ENCODE peak calls at places on chromosomes 11 and 22, in four cellular contexts. One of them, this sample, is unnamed.

GRCh38 chr11:15563054-15563453 is 448.3 kb downstream of the INSC start:
- DNase-seq in cardiac muscle cell: no peak
- DNase-seq in fibroblast of lung: no peak
- DNase-seq in upper lobe of right lung: no peak
- DNase-seq in this sample: no peak

GRCh38 chr11:19652976-19653375 is 59.7 kb upstream of the NAV2 start:
- DNase-seq in cardiac muscle cell: peak
- DNase-seq in fibroblast of lung: no peak
- DNase-seq in upper lobe of right lung: no peak
- DNase-seq in this sample: no peak

GRCh38 chr11:35618497-35619029 is 303 bp downstream of the FJX1 start:
- DNase-seq in cardiac muscle cell: peak
- DNase-seq in fibroblast of lung: peak
- DNase-seq in upper lobe of right lung: peak
- DNase-seq in this sample: peak

GRCh38 chr11:103811870-103812509 is 224.4 kb upstream of the DDI1 start:
- DNase-seq in cardiac muscle cell: no peak
- DNase-seq in fibroblast of lung: no peak
- DNase-seq in upper lobe of right lung: no peak
- DNase-seq in this sample: no peak

GRCh38 chr11:46265764-46266163 is 11.7 kb upstream of the CREB3L1 start:
- DNase-seq in cardiac muscle cell: no peak
- DNase-seq in fibroblast of lung: no peak
- DNase-seq in upper lobe of right lung: no peak
- DNase-seq in this sample: no peak

GRCh38 chr22:36977401-36977861 is 41.8 kb downstream of the TST start:
- DNase-seq in cardiac muscle cell: peak
- DNase-seq in fibroblast of lung: no peak
- DNase-seq in upper lobe of right lung: peak
- DNase-seq in this sample: no peak

GRCh38 chr22:38873469-38874411 is 1.7 kb upstream of the CBX6 start:
- DNase-seq in cardiac muscle cell: no peak
- DNase-seq in fibroblast of lung: no peak
- DNase-seq in upper lobe of right lung: no peak
- DNase-seq in this sample: no peak

GRCh38 chr11:47572715-47573255 is 6.0 kb downstream of the KBTBD4 start:
- DNase-seq in cardiac muscle cell: no peak
- DNase-seq in fibroblast of lung: no peak
- DNase-seq in upper lobe of right lung: peak
- DNase-seq in this sample: no peak

GRCh38 chr11:43959321-43959995 is 17.0 kb downstream of the C11orf96 start:
- DNase-seq in cardiac muscle cell: no peak
- DNase-seq in fibroblast of lung: no peak
- DNase-seq in upper lobe of right lung: no peak
- DNase-seq in this sample: no peak

DNA sequence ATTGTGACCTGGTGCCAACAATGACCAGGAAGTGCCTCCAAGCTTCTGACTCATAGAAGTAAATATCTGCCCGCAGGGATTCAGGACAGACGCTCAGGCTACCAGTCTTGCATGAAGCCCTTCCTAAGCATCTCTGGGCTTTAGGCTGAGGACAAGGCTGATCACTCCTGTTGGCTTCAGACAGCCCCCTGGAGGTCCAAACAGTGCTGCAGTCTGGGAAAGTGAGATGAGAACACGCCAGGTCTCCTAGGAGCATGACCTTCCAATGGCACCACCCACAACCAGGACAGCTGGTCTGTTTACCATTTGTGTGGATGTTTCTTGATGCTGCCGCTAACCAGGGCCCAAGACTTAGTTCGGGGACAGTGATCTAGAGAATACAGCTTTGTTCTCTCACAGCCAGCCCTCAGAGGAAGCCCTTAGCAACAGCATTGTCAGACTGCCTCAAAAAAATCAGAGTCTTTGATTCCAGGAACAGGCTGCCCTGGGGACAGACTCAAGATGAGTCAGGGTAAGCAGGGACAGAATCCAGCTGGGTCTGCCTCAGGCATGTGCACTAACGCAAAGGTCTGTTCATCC is 111.2 kb downstream of the ZNF280B start:
- DNase-seq in cardiac muscle cell: no peak
- DNase-seq in fibroblast of lung: no peak
- DNase-seq in upper lobe of right lung: no peak
- DNase-seq in this sample: no peak
- TF ChIP-seq CTCF in cardiac muscle cell: peak
- TF ChIP-seq CTCF in fibroblast of lung: no peak
- TF ChIP-seq CTCF in upper lobe of right lung: no peak
- TF ChIP-seq CTCF in this sample: no peak

DNA sequence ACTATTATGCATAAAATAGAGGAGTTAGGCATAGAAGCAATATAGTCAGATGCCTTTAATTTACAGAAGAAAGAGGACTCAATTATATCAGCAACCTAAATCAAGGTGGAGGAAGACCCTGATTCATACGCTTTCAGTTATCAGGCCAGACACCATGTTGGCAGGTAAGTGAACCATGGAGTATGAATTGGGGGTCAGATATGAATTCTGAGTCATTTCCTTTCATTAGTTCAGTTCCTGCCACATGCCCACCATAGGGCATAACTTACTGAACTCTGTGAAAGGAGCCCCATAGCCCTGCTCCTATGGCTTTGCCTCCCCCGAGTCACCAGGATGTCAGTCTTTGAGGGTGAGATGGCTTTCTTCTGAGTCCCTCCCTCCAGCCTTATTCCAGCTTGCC is 15.1 kb downstream of the PATE2 start:
- DNase-seq in cardiac muscle cell: no peak
- DNase-seq in fibroblast of lung: no peak
- DNase-seq in upper lobe of right lung: no peak
- DNase-seq in this sample: no peak
- H3K27ac ChIP-seq in cardiac muscle cell: no peak
- H3K27ac ChIP-seq in fibroblast of lung: no peak
- H3K27ac ChIP-seq in upper lobe of right lung: no peak
- H3K27ac ChIP-seq in this sample: no peak

DNA sequence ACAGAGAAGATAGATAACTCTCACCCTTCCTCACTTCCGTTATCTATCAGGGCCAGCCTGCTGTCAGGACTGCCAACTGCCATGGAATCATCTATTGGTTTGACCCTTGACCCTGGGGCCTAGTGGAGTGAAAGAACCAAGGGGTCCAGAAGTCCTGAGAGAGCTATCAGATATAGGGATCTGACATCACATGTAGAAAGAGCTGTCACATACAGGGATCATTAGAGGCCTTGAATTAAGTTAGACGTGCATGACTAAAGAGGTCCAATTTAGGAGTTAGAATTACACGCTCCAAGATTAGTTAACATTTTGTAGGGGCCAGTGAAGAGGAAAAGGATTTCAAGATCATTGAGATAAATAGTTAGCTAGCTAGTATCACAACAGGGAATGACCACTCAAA is at the start of gene TMEM225:
- DNase-seq in cardiac muscle cell: no peak
- DNase-seq in fibroblast of lung: no peak
- DNase-seq in upper lobe of right lung: no peak
- DNase-seq in this sample: no peak
- TF ChIP-seq CTCF in cardiac muscle cell: no peak
- TF ChIP-seq CTCF in fibroblast of lung: no peak
- TF ChIP-seq CTCF in upper lobe of right lung: no peak
- TF ChIP-seq CTCF in this sample: no peak

DNA sequence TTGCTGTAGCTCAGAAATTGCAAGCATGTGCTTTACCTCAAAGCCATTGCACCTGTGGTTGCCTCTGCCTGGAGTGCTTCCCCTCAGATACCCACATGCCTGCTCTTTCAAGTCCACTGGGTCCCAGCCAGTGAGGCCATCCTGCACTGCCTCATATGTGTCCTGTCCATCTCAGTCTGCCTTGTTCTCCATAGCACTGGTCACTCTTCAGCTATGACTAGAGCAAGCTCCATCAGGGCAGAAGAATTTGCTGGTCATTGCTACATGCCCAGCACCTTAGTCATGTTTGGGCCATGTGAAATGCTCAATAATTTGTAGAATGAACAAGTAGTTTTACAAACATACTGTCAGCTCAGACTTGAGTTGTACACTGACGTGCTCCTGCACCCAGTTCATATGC is 64.4 kb upstream of the HORMAD2 start:
- DNase-seq in cardiac muscle cell: no peak
- DNase-seq in fibroblast of lung: peak
- DNase-seq in upper lobe of right lung: no peak
- DNase-seq in this sample: no peak
- H3K27ac ChIP-seq in cardiac muscle cell: no peak
- H3K27ac ChIP-seq in fibroblast of lung: peak
- H3K27ac ChIP-seq in upper lobe of right lung: no peak
- H3K27ac ChIP-seq in this sample: no peak

DNA sequence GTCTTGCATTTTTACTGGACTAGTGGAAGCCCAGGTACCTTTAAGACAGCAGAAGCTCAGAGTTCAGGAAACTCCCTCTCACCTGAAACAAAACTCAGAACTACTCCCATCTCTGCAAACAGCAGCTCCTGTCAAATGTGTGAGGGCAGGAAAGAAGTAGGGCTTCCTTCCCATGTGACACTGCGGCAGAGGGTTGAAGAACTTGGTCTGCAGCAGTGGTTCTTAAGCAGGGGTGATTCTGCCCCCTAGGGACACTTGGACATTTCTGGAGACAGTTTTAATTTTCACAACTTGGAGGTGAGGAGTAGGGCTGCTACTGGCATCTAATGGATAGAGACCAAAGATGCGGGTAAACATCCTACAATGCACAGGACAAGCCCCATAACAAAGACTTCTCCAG is 63.4 kb downstream of the RCN1 start:
- DNase-seq in cardiac muscle cell: no peak
- DNase-seq in fibroblast of lung: peak
- DNase-seq in upper lobe of right lung: no peak
- DNase-seq in this sample: no peak
- TF ChIP-seq CTCF in cardiac muscle cell: peak
- TF ChIP-seq CTCF in fibroblast of lung: peak
- TF ChIP-seq CTCF in upper lobe of right lung: no peak
- TF ChIP-seq CTCF in this sample: no peak

This sample was measured in RWPE1.